ENCODE peak calls at places on chromosome 7, in eight cellular contexts. M is fibroblast of lung; N is CD8-positive, alpha-beta memory T cell; O is heart left ventricle; T is aorta; I is IMR-90; G is psoas muscle; Q is right atrium auricular region. S is an unnamed sample.

GRCh38 chr7:18087687-18088078 is 60.0 kb upstream of the PRPS1L1 start:
- DNase-seq in M (no peak), N (no peak), T (no peak), O (peak; percentile 48), I (no peak), Q (no peak), G (no peak), S (no peak)

GRCh38 chr7:45692031-45692430 is 117.9 kb downstream of the ADCY1 start:
- DNase-seq in O (no peak), Q (no peak), I (no peak), G (no peak), M (no peak), N (no peak), T (no peak), S (no peak)

GRCh38 chr7:135923700-135924261 is 53.4 kb downstream of the MTPN start:
- DNase-seq in T (no peak), O (no peak), G (no peak), I (peak; percentile 96), N (no peak), Q (no peak), M (peak; percentile 95), S (no peak)

GRCh38 chr7:101947899-101948298 is 130.5 kb downstream of the CUX1 start:
- DNase-seq in I (no peak), Q (no peak), N (no peak), T (peak; percentile 90), G (peak; percentile 63), O (peak; percentile 83), M (peak; percentile 67), S (no peak)

GRCh38 chr7:26930845-26931244 is 66.5 kb upstream of the SKAP2 start:
- DNase-seq in T (no peak), I (no peak), Q (no peak), O (no peak), G (no peak), M (no peak), N (no peak), S (no peak)

GRCh38 chr7:128415217-128415785 is 5.5 kb upstream of the IMPDH1 start:
- DNase-seq in I (no peak), M (no peak), T (no peak), Q (no peak), O (no peak), N (no peak), G (no peak), S (no peak)

GRCh38 chr7:122212754-122213153 is 68.7 kb upstream of the AASS start:
- DNase-seq in I (no peak), O (no peak), Q (no peak), T (no peak), N (no peak), M (no peak), G (no peak), S (no peak)

GRCh38 chr7:21944616-21945373 is 904 bp downstream of the CDCA7L start:
- DNase-seq in M (peak; percentile 17), Q (no peak), G (no peak), N (no peak), T (no peak), I (peak; percentile 5), O (peak; percentile 65), S (peak; percentile 11)

GRCh38 chr7:155598810-155599210 is 45.7 kb upstream of the RBM33 start:
- DNase-seq in M (peak; percentile 38), T (peak; percentile 94), N (peak; percentile 83), O (peak; percentile 86), Q (peak; percentile 79), I (peak; percentile 59), G (peak; percentile 76), S (peak; percentile 61)

GRCh38 chr7:152649220-152649619 is 26.7 kb downstream of the XRCC2 start:
- DNase-seq in T (no peak), Q (no peak), O (no peak), N (no peak), G (no peak), M (no peak), I (no peak), S (no peak)

GRCh38 chr7:8436965-8437364 is 3.6 kb downstream of the NXPH1 start:
- DNase-seq in I (no peak), M (no peak), G (no peak), N (peak; percentile 49), T (no peak), Q (no peak), O (no peak), S (no peak)

GRCh38 chr7:44134943-44135628 is 6.0 kb downstream of the MYL7 start:
- DNase-seq in G (no peak), T (no peak), I (no peak), O (no peak), Q (no peak), M (no peak), N (no peak), S (no peak)

GRCh38 chr7:80896856-80897598 is 21.8 kb downstream of the SEMA3C start:
- DNase-seq in G (no peak), M (no peak), N (no peak), I (no peak), Q (no peak), O (no peak), T (no peak), S (no peak)

GRCh38 chr7:137578541-137578940 is 235.0 kb upstream of the PTN start:
- DNase-seq in I (no peak), T (no peak), M (no peak), O (no peak), N (no peak), Q (no peak), G (no peak), S (no peak)

GRCh38 chr7:127920787-127921438 is 110.3 kb downstream of the LRRC4 start:
- DNase-seq in I (peak; percentile 82), T (no peak), M (peak; percentile 45), N (no peak), Q (no peak), O (no peak), G (no peak), S (no peak)

GRCh38 chr7:9575716-9576115 is 1142.3 kb downstream of the NXPH1 start:
- DNase-seq in G (no peak), O (no peak), M (no peak), I (no peak), N (no peak), Q (no peak), T (no peak), S (no peak)

GRCh38 chr7:149509774-149510173 is 12.2 kb upstream of the ZNF746 start:
- DNase-seq in M (no peak), T (no peak), Q (no peak), O (no peak), N (no peak), I (no peak), G (no peak), S (no peak)
- H3K9me3 ChIP-seq in M (no peaks in the 10 kb centered on the region), T (peaks cover 11% of the 10 kb centered on the region), Q (peaks cover 44% of the 10 kb centered on the region), O (peaks cover 44% of the 10 kb centered on the region), N (peaks cover 18% of the 10 kb centered on the region), I (peaks cover 10% of the 10 kb centered on the region), G (peaks cover 46% of the 10 kb centered on the region), S (peaks cover 9% of the 10 kb centered on the region)

DNA sequence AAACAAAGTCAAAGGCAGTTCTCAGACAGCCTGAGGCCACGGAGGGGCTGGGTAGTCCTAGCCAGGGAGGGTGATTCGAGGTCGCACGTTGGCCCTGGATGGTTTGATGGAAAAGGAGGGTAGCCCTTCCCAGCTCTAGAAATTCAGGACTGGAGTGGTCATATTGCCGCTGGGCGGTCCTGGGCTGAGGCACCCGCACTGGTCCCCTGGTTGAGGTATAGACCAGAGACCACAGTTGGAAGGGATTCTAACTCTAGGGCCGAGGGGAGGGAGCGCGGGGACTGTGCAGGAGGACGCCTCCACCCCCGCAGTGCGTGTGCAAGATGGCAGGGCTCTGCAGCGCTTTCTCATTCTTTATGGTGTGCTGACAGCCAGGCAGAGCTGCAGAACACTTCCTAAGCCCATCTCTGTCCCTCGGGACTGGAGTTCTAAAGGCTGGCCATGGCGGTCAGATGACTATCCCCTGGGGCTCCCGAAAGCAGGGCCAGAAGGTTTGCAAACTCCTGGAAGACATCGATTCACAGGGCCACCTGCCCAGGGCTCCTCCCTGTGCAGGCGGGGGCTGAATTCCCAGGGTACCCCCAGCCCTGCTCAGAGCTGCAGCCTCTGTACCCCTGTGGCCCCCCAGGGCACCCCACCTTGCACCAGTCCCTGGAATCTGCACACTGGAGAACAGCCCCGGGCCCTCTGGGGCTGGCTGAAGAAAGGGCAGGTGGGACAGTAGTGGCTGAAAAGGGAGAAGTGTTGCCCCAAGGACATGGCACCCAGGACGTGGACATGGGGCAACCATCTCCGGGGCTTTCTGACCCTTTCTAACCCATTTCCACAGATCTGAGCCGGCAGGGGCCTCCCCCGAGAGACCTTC is 51.0 kb upstream of the ELN start:
- DNase-seq in T (peak; percentile 74), Q (no peak), N (no peak), O (no peak), G (no peak), I (no peak), M (no peak), S (no peak)
- H3K9me3 ChIP-seq in T (no peaks in the 10 kb centered on the region), Q (no peaks in the 10 kb centered on the region), N (no peaks in the 10 kb centered on the region), O (no peaks in the 10 kb centered on the region), G (no peaks in the 10 kb centered on the region), I (no peaks in the 10 kb centered on the region), M (no peaks in the 10 kb centered on the region), S (no peaks in the 10 kb centered on the region)

GRCh38 chr7:63876707-63877322 is 121.8 kb upstream of the ZNF722 start:
- DNase-seq in N (no peak), G (no peak), M (no peak), Q (no peak), T (no peak), I (no peak), O (no peak), S (no peak)
- H3K9me3 ChIP-seq in N (peaks cover 26% of the 10 kb centered on the region), G (peaks cover 54% of the 10 kb centered on the region), M (no peaks in the 10 kb centered on the region), Q (peaks cover 98% of the 10 kb centered on the region), T (peaks cover 10% of the 10 kb centered on the region), I (peaks cover 18% of the 10 kb centered on the region), O (peaks cover 91% of the 10 kb centered on the region), S (peaks cover 12% of the 10 kb centered on the region)

GRCh38 chr7:157522189-157522588 is 185.4 kb downstream of the DNAJB6 start:
- DNase-seq in I (no peak), M (no peak), N (no peak), T (peak; percentile 66), O (no peak), G (no peak), Q (peak; percentile 40), S (no peak)

GRCh38 chr7:157519798-157520244 is 183.0 kb downstream of the DNAJB6 start:
- DNase-seq in T (peak; percentile 66), G (no peak), O (no peak), M (no peak), N (no peak), I (no peak), Q (peak; percentile 32), S (no peak)

GRCh38 chr7:157521752-157522151 is 184.9 kb downstream of the DNAJB6 start:
- DNase-seq in T (peak; percentile 32), O (no peak), G (no peak), N (no peak), M (no peak), I (no peak), Q (peak; percentile 7), S (no peak)

GRCh38 chr7:157520249-157520648 is 183.4 kb downstream of the DNAJB6 start:
- DNase-seq in N (no peak), G (no peak), M (no peak), T (peak; percentile 34), Q (peak; percentile 1), O (no peak), I (no peak), S (no peak)

DNA sequence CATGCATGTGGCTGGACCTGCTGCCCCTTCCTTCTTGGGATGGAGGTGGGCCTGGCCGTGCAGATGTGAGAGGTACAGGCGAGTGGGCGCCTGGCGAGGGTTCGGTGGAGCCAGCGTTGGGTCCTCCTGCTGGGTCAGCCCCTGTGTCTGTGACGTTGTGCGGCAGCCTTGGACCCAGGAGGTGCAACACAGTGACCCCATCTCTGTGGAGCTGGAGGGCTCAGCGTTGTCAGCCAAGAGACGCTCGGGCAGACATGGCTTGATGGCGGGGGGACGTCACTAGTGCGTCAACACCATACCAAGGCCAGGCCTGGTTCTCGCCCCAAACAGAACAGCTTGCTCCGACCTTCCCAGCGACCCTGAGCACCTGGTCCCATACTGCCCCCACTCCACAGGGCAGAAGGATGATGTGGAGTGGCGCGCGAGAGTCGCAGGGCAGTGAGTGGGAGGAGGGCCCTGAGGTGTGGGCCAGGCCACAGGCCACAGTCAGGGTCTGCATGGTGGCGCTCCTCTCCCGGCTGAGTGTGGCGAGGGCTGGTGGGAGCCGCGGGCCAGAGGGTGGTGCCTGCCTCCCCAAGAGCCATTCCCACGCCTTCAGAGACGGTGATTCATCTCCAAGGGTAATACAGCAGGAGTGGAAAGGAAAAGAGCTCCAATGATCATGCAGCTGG is 184.4 kb downstream of the DNAJB6 start:
- DNase-seq in G (no peak), Q (peak; percentile 38), O (no peak), N (no peak), T (peak; percentile 68), M (no peak), I (no peak), S (no peak)
- H3K9me3 ChIP-seq in G (no peaks in the 10 kb centered on the region), Q (no peaks in the 10 kb centered on the region), O (no peaks in the 10 kb centered on the region), N (no peaks in the 10 kb centered on the region), T (no peaks in the 10 kb centered on the region), M (no peaks in the 10 kb centered on the region), I (peaks cover 41% of the 10 kb centered on the region), S (no peaks in the 10 kb centered on the region)